ENCODE peak calls at places on chromosomes 7 and 10, in nine cellular contexts. L, A, T, P, E, U, Q, M and W are unnamed samples. For H3K36me3, the result is how much of the 10 kb centered on the place peaks cover.

GRCh38 chr7:1850111-1850975 is 180.3 kb downstream of the ELFN1 start:
- DNase-seq in L (no peak), A (no peak), T (no peak), P (no peak), E (no peak), U (no peak), Q (no peak), M (peak), W (no peak)

GRCh38 chr10:117736655-117737054 is 194.1 kb downstream of the EMX2 start:
- DNase-seq in L (no peak), A (no peak), T (no peak), P (no peak), E (no peak), U (peak), Q (peak), M (no peak), W (no peak)

GRCh38 chr7:138458576-138459234 is 1.4 kb upstream of the TRIM24 start:
- DNase-seq in L (no peak), A (no peak), T (no peak), P (no peak), E (no peak), U (no peak), Q (no peak), M (no peak), W (no peak)

GRCh38 chr7:101058355-101058754 is 26.9 kb upstream of the TRIM56 start:
- DNase-seq in L (peak), A (no peak), T (peak), P (peak), E (peak), U (no peak), Q (peak), M (peak), W (peak)

GRCh38 chr10:117217196-117217761 is 20.0 kb downstream of the KCNK18 start:
- DNase-seq in L (no peak), A (no peak), T (no peak), P (no peak), E (no peak), U (no peak), Q (peak), M (no peak), W (no peak)

GRCh38 chr10:73785721-73786511 is 510 bp downstream of the ZSWIM8 start:
- DNase-seq in L (peak), A (peak), T (peak), P (peak), E (peak), U (no peak), Q (peak), M (peak), W (no peak)

GRCh38 chr10:34343764-34344163 is 471.3 kb downstream of the PARD3 start:
- DNase-seq in L (no peak), A (no peak), T (no peak), P (no peak), E (no peak), U (no peak), Q (peak), M (no peak), W (no peak)

GRCh38 chr7:102446387-102447156 is 13.2 kb downstream of the ORAI2 start:
- DNase-seq in L (no peak), A (peak), T (no peak), P (no peak), E (no peak), U (no peak), Q (no peak), M (no peak), W (no peak)

GRCh38 chr7:39609084-39609461 is 14.3 kb upstream of the RALA start:
- DNase-seq in L (no peak), A (peak), T (no peak), P (no peak), E (no peak), U (no peak), Q (peak), M (no peak), W (no peak)

GRCh38 chr10:98212204-98212603 is 55.8 kb downstream of the LOXL4 start:
- DNase-seq in L (no peak), A (no peak), T (no peak), P (no peak), E (no peak), U (no peak), Q (peak), M (no peak), W (no peak)

GRCh38 chr7:141752634-141753033 is 11.3 kb upstream of the TAS2R3 start:
- DNase-seq in L (no peak), A (no peak), T (no peak), P (no peak), E (peak), U (no peak), Q (peak), M (no peak), W (no peak)

GRCh38 chr7:27209933-27210440 is 10.1 kb upstream of the HOXA13 start:
- DNase-seq in L (no peak), A (no peak), T (no peak), P (no peak), E (no peak), U (no peak), Q (no peak), M (no peak), W (no peak)
- H3K4me3 ChIP-seq in L (no peak), A (peak), T (peak), P (no peak), E (no peak), U (peak), Q (peak), M (no peak), W (no peak)

GRCh38 chr7:66904063-66904593 is 16.9 kb upstream of the TMEM248 start:
- DNase-seq in L (no peak), A (no peak), T (no peak), P (no peak), E (no peak), U (no peak), Q (no peak), M (no peak), W (no peak)

GRCh38 chr7:66905243-66905642 is 15.8 kb upstream of the TMEM248 start:
- DNase-seq in L (no peak), A (no peak), T (no peak), P (no peak), E (no peak), U (no peak), Q (no peak), M (no peak), W (no peak)

GRCh38 chr7:66901941-66902843 is 18.8 kb upstream of the TMEM248 start:
- DNase-seq in L (no peak), A (no peak), T (no peak), P (no peak), E (no peak), U (no peak), Q (no peak), M (no peak), W (no peak)

GRCh38 chr7:66902844-66903180 is 18.2 kb upstream of the TMEM248 start:
- DNase-seq in L (no peak), A (peak), T (no peak), P (no peak), E (no peak), U (no peak), Q (no peak), M (no peak), W (no peak)

GRCh38 chr7:66903360-66904062 is 17.5 kb upstream of the TMEM248 start:
- DNase-seq in L (no peak), A (no peak), T (no peak), P (no peak), E (no peak), U (no peak), Q (no peak), M (no peak), W (no peak)
- H3K36me3 ChIP-seq in L (under half), A (under half), T (half or more), P (under half), E (under half), U (under half), Q (under half), M (under half), W (under half)

DNA sequence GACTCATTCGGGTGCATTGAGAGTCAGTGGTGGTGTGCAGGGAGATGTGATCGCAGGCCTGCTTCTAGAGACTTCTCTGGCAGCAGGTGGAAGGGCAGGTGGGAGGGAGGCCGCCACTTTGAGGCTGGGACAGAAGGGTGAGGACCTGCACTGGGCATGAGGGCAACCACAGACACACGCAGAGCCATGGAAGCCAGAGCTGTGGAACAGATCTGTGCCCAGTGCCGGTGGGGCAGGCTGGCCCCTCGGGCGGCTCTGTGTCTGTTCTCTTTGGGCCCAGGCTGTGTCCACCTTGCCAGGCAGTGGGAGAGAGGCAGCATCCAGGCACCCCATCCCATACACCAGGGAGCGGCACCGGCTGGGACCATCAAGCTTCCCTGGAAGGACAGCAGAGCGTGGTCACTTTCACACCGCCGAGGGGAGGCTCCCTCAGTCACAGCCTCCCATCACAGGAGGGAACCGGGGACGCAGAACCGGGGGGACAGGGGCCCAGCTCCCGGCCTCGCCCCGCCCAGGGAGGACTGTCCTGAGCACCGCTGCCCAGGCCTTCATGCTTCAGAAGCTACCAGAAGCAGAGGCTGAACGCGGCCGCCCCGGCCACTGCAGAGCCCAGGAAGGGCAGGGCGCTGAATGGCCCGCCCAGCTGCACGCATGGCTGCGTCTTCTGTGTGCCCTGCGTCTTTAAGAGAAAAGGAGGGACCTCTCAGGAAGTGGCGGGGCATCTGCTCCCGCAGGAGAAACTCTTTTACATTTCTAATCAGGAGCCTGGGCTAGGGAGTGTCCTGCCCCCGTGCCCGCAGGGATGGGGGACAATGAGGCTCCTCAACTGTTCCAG is 32.1 kb downstream of the EN2 start:
- DNase-seq in L (no peak), A (peak), T (no peak), P (no peak), E (no peak), U (no peak), Q (no peak), M (no peak), W (no peak)
- H3K4me3 ChIP-seq in L (no peak), A (peak), T (peak), P (no peak), E (no peak), U (no peak), Q (no peak), M (peak), W (no peak)

GRCh38 chr7:99050971-99051370 is 92.9 kb downstream of the SMURF1 start:
- DNase-seq in L (no peak), A (no peak), T (no peak), P (no peak), E (no peak), U (no peak), Q (peak), M (no peak), W (no peak)
- H3K36me3 ChIP-seq in L (under half), A (half or more), T (half or more), P (under half), E (under half), U (under half), Q (half or more), M (half or more), W (under half)